ENCODE peak calls at places on chromosomes 4 and X, in four cellular contexts. T, D, L and N are unnamed samples.
A peak's percentile ranks its signal among the peaks of the same experiment; 100 is the strongest.

GRCh38 chr4:98261291-98262271 is at the start of gene RAP1GDS1:
- DNase-seq in T (peak; percentile 50), L (no peak), D (peak; percentile 23), N (peak; percentile 73)

GRCh38 chr4:54099959-54100606 is at the start of gene GSX2:
- DNase-seq in L (no peak), T (no peak), D (no peak), N (peak; percentile 73)

GRCh38 chr4:51895816-51896408 is 53.0 kb downstream of the DCUN1D4 start:
- DNase-seq in L (peak; percentile 34), T (peak; percentile 77), D (peak; percentile 79), N (peak; percentile 64)

GRCh38 chrX:16839852-16840460 is 30.2 kb downstream of the RBBP7 start:
- DNase-seq in T (no peak), L (no peak), D (no peak), N (no peak)

GRCh38 chr4:87093443-87094123 is 126.8 kb downstream of the KLHL8 start:
- DNase-seq in D (peak; percentile 67), T (peak; percentile 56), L (peak; percentile 43), N (peak; percentile 67)

GRCh38 chrX:3184176-3184930 is 143.1 kb downstream of the ARSF start:
- DNase-seq in T (peak; percentile 73), D (no peak), L (no peak), N (no peak)

GRCh38 chr4:155197757-155198156 is 10.7 kb upstream of the NPY2R start:
- DNase-seq in T (no peak), L (no peak), D (no peak), N (no peak)

GRCh38 chr4:172995161-172995560 is 173.4 kb upstream of the GALNT7 start:
- DNase-seq in T (no peak), D (no peak), L (no peak), N (no peak)

GRCh38 chr4:13627185-13627605 is 330 bp downstream of the BOD1L1 start:
- DNase-seq in L (no peak), T (no peak), D (no peak), N (no peak)

GRCh38 chr4:188021548-188022249 is 26.1 kb downstream of the ZFP42 start:
- DNase-seq in T (no peak), L (no peak), D (no peak), N (no peak)

GRCh38 chr4:100450449-100450848 is 67.4 kb downstream of the EMCN start:
- DNase-seq in L (no peak), T (no peak), D (no peak), N (no peak)

GRCh38 chr4:113383111-113383785 is 333.8 kb downstream of the ANK2 start:
- DNase-seq in L (no peak), D (no peak), T (no peak), N (no peak)

GRCh38 chr4:242121-242848 is 63.0 kb downstream of the ZNF732 start:
- DNase-seq in D (peak; percentile 54), L (peak; percentile 34), T (peak; percentile 18), N (no peak)

GRCh38 chrX:54810532-54810931 is 3.0 kb downstream of the MAGED2 start:
- DNase-seq in L (no peak), D (no peak), T (no peak), N (no peak)

GRCh38 chr4:31081375-31081774 is 361.2 kb downstream of the PCDH7 start:
- DNase-seq in D (no peak), L (no peak), T (no peak), N (no peak)

GRCh38 chr4:118279328-118279727 is 73.5 kb downstream of the PRSS12 start:
- DNase-seq in L (no peak), D (no peak), T (no peak), N (no peak)

GRCh38 chrX:41827886-41828285 is 95.5 kb downstream of the CASK start:
- DNase-seq in L (no peak), T (no peak), D (no peak), N (no peak)

GRCh38 chr4:102483120-102483519 is 18.0 kb upstream of the NFKB1 start:
- DNase-seq in L (no peak), D (no peak), T (no peak), N (no peak)

GRCh38 chr4:134727696-134728095 is 526.1 kb upstream of the PABPC4L start:
- DNase-seq in T (no peak), L (no peak), D (no peak), N (no peak)

GRCh38 chr4:184489771-184490170 is 15.4 kb upstream of the IRF2 start:
- DNase-seq in D (no peak), L (no peak), T (no peak), N (no peak)

GRCh38 chrX:1239681-1240142 is 27.3 kb upstream of the CRLF2 start:
- DNase-seq in T (no peak), D (peak; percentile 6), L (peak; percentile 68), N (no peak)

GRCh38 chr4:140326395-140326993 is 47.0 kb upstream of the SCOC start:
- DNase-seq in D (peak; percentile 22), L (no peak), T (peak; percentile 15), N (peak; percentile 54)

DNA sequence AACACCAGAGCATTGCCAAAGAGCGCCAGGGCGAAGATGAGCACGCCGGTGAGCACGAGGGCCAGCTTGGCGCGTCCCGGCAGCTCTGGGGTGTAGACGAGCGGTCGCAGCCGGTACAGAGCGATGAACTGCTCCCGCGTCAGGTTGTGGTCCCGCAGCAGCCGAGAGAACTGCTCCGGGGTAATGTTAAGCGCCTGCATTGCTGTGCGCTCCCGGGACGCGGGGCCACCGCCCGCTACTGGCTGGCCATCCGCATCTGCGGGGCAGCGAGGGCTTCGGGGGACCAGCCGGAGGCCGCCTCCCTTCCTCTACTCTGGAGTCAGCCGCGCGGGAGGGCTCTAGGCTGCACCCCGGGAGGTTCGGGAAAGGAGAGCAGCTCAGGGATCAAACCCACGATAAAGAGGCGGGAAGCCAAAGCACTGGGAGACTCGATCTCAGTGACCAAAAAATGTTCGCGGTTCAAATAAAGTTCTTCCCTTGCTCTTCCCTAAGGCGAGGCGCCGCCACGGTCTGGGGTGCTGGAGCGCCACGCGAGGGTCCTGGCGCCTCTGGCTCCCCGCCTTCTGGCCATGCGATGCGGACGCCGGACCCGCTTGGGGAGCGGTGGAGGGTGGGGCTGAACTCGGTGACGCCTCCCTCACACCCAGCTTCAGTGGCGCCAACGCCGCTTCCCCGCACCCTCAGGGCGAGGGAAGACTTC is at the start of gene QRFPR:
- DNase-seq in T (no peak), L (no peak), D (no peak), N (peak; percentile 9)
- TF ChIP-seq NFIC in T (no peak), L (no peak), D (no peak), N (no peak)

GRCh38 chr4:68576272-68577100 is at the start of gene UGT2B17:
- DNase-seq in D (no peak), L (no peak), T (no peak), N (no peak)
- TF ChIP-seq NFIC in D (no peak), L (no peak), T (no peak), N (no peak)

GRCh38 chr4:8258813-8259212 is 10.7 kb upstream of the HTRA3 start:
- DNase-seq in L (no peak), T (no peak), D (no peak), N (no peak)

GRCh38 chr4:8257854-8258253 is 11.7 kb upstream of the HTRA3 start:
- DNase-seq in T (no peak), D (no peak), L (no peak), N (no peak)

GRCh38 chr4:8261851-8262535 is 7.6 kb upstream of the HTRA3 start:
- DNase-seq in T (no peak), D (no peak), L (no peak), N (no peak)

GRCh38 chr4:8260656-8261111 is 8.9 kb upstream of the HTRA3 start:
- DNase-seq in L (no peak), T (no peak), D (no peak), N (peak; percentile 74)

GRCh38 chr4:8259743-8260430 is 9.7 kb upstream of the HTRA3 start:
- DNase-seq in L (no peak), T (no peak), D (no peak), N (no peak)
- TF ChIP-seq NFIC in L (no peak), T (no peak), D (no peak), N (no peak)

DNA sequence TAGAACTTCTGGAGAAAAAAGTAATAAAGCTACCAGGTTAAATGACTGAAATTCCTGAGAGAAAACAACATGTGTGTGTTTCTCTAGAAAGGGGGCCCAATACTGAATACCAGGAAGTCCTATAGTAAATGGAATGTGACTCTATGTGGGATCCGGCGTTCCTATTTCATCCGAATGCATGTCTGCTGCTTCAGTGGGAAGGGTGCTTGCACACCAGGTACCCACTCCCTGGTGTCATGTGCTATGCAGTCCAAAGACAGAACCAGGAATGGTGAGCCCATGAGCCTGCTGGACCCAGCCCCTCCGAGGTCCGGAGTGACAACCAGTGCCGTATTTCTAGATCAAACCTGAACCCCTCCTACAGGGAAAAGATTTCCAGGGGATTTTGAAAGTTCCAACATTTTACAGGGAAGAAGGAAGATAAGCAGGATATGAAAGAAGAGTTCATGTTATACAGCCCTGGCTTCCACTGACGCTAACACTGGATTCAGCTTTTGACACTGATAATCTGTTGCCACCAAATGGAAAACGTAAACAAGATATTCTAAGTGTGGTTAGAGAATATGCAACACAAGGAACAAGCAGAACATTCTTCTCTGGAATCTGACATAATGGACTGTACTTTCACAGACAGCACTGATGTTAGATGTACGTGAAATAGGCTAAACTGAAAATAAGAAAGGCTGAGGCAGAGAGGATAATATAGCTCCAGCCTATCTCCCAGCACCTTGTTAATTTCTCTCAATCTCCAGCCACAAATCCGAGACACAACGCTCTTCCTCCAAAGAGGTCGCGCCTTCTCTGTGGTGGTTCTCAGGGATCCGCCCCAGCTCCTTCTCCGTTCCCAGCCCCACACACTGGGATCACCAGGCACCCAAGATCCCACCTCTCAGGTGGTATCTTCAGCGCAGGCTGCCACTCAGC is 725 bp upstream of the CXCL1 start:
- DNase-seq in L (no peak), D (peak; percentile 47), T (no peak), N (no peak)
- TF ChIP-seq NFIC in L (no peak), D (no peak), T (no peak), N (no peak)

GRCh38 chrX:153634832-153635231 is 12.2 kb upstream of the DUSP9 start:
- DNase-seq in L (no peak), T (no peak), D (no peak), N (peak; percentile 12)

GRCh38 chrX:153637121-153638040 is 9.6 kb upstream of the DUSP9 start:
- DNase-seq in T (peak; percentile 44), L (no peak), D (no peak), N (peak; percentile 12)

GRCh38 chrX:153636716-153637115 is 10.3 kb upstream of the DUSP9 start:
- DNase-seq in L (no peak), D (no peak), T (no peak), N (peak; percentile 12)

GRCh38 chrX:153635388-153635787 is 11.6 kb upstream of the DUSP9 start:
- DNase-seq in D (no peak), T (no peak), L (no peak), N (peak; percentile 11)

GRCh38 chrX:153635788-153636668 is 11.0 kb upstream of the DUSP9 start:
- DNase-seq in D (no peak), L (no peak), T (peak; percentile 59), N (peak; percentile 63)
- TF ChIP-seq NFIC in D (no peak), L (no peak), T (no peak), N (no peak)